ENCODE peak calls at places on chromosomes 4 and X, in eight cellular contexts. S is activated CD8-positive, alpha-beta memory T cell treated with anti-CD3 and anti-CD28 coated beads for 1 hour; Z is G401; W is GM04504; D is cardiac muscle cell; I is breast epithelium; X is amygdala; C is nephron progenitor cell. P is an unnamed sample.

GRCh38 chrX:104084534-104085277 is 8.7 kb upstream of the TMSB15C start:
- DNase-seq in S (no peak), Z (no peak), W (no peak), D (no peak), I (no peak), X (no peak), C (no peak), P (no peak)

GRCh38 chr4:8709050-8709728 is 116.6 kb downstream of the CPZ start:
- DNase-seq in S (no peak), Z (no peak), W (no peak), D (no peak), I (no peak), X (no peak), C (no peak), P (peak; percentile 41)

GRCh38 chrX:40573763-40574162 is 7.0 kb upstream of the ATP6AP2 start:
- DNase-seq in S (no peak), Z (no peak), W (no peak), D (no peak), I (no peak), X (no peak), C (no peak), P (no peak)

GRCh38 chr4:128393111-128393704 is 105.6 kb upstream of the PGRMC2 start:
- DNase-seq in S (no peak), Z (no peak), W (no peak), D (peak; percentile 82), I (no peak), X (no peak), C (no peak), P (no peak)

GRCh38 chrX:121579016-121579760 is 531.8 kb downstream of the GLUD2 start:
- DNase-seq in S (no peak), Z (no peak), W (no peak), D (peak; percentile 32), I (no peak), X (no peak), C (peak; percentile 12), P (no peak)

GRCh38 chr4:6229671-6230501 is 29.5 kb upstream of the JAKMIP1 start:
- DNase-seq in S (no peak), Z (no peak), W (no peak), D (no peak), I (no peak), X (no peak), C (no peak), P (no peak)

GRCh38 chr4:128538111-128538882 is 250.7 kb upstream of the PGRMC2 start:
- DNase-seq in S (no peak), Z (no peak), W (no peak), D (no peak), I (no peak), X (no peak), C (no peak), P (no peak)

GRCh38 chr4:70651864-70652506 is 14.3 kb downstream of the JCHAIN start:
- DNase-seq in S (no peak), Z (peak; percentile 36), W (no peak), D (peak; percentile 38), I (no peak), X (no peak), C (no peak), P (no peak)

GRCh38 chr4:168843635-168844034 is 166.4 kb downstream of the CBR4 start:
- DNase-seq in S (no peak), Z (no peak), W (no peak), D (no peak), I (peak; percentile 75), X (no peak), C (no peak), P (no peak)

GRCh38 chr4:125359960-125360628 is 45.3 kb downstream of the FAT4 start:
- DNase-seq in S (no peak), Z (no peak), W (no peak), D (no peak), I (no peak), X (no peak), C (no peak), P (no peak)

GRCh38 chr4:6909113-6909969 is at the start of gene TBC1D14:
- DNase-seq in S (peak; percentile 57), Z (peak; percentile 89), W (peak; percentile 69), D (peak; percentile 93), I (peak; percentile 80), X (peak; percentile 97), C (peak; percentile 87), P (peak; percentile 86)

P was measured in tibial artery.